ENCODE peak calls at places on chromosomes 7 and 10, in four cellular contexts. G is GM20000, P is osteocyte, Z is cardiac muscle cell. J is an unnamed sample.

GRCh38 chr7:151853896-151854807 is 22.8 kb downstream of the PRKAG2 start:
- DNase-seq in G (no peak), Z (peak; percentile 37), P (no peak), J (no peak)

GRCh38 chr7:82335927-82336326 is 107.7 kb downstream of the CACNA2D1 start:
- DNase-seq in Z (peak; percentile 18), G (no peak), P (no peak), J (no peak)

GRCh38 chr10:122162566-122163181 is 108.4 kb upstream of the BTBD16 start:
- DNase-seq in G (no peak), P (no peak), Z (no peak), J (no peak)

GRCh38 chr7:66153691-66154090 is 39.0 kb downstream of the CRCP start:
- DNase-seq in Z (no peak), P (no peak), G (no peak), J (no peak)

GRCh38 chr10:6010569-6010968 is 33.2 kb upstream of the IL15RA start:
- DNase-seq in Z (no peak), G (no peak), P (no peak), J (no peak)

GRCh38 chr7:132783824-132784223 is 207.6 kb upstream of the PLXNA4 start:
- DNase-seq in G (no peak), P (no peak), Z (no peak), J (no peak)

GRCh38 chr7:69531050-69531449 is 67.2 kb upstream of the AUTS2 start:
- DNase-seq in P (no peak), G (no peak), Z (no peak), J (no peak)

GRCh38 chr7:15916666-15917388 is 230.3 kb upstream of the MEOX2 start:
- DNase-seq in Z (no peak), G (no peak), P (no peak), J (no peak)

GRCh38 chr7:26060713-26061339 is 91.2 kb upstream of the NFE2L3 start:
- DNase-seq in Z (no peak), P (no peak), G (no peak), J (no peak)

GRCh38 chr7:22281481-22281880 is 75.5 kb downstream of the RAPGEF5 start:
- DNase-seq in G (no peak), P (no peak), Z (no peak), J (no peak)

GRCh38 chr7:140562921-140563600 is 77.6 kb downstream of the DENND2A start:
- DNase-seq in P (no peak), G (no peak), Z (no peak), J (no peak)

GRCh38 chr10:62852961-62853702 is 37.0 kb upstream of the EGR2 start:
- DNase-seq in G (no peak), Z (no peak), P (no peak), J (no peak)

GRCh38 chr7:20458483-20458882 is 127.8 kb downstream of the ITGB8 start:
- DNase-seq in G (no peak), Z (no peak), P (no peak), J (no peak)

GRCh38 chr7:102425639-102426267 is 7.6 kb upstream of the ORAI2 start:
- DNase-seq in G (peak; percentile 84), Z (no peak), P (no peak), J (no peak)

GRCh38 chr7:143492799-143493568 is 15.3 kb downstream of the TAS2R41 start:
- DNase-seq in P (no peak), Z (no peak), G (no peak), J (no peak)

GRCh38 chr7:79778786-79779382 is 325.4 kb upstream of the MAGI2 start:
- DNase-seq in G (no peak), P (no peak), Z (no peak), J (no peak)

GRCh38 chr7:151795168-151795754 is 81.7 kb downstream of the PRKAG2 start:
- DNase-seq in P (no peak), G (peak; percentile 59), Z (no peak), J (no peak)

GRCh38 chr10:115950320-115950719 is 322.7 kb downstream of the GFRA1 start:
- DNase-seq in P (no peak), G (no peak), Z (no peak), J (no peak)

GRCh38 chr10:89646833-89647570 is 2.0 kb upstream of the PANK1 start:
- DNase-seq in Z (no peak), G (no peak), P (no peak), J (no peak)

GRCh38 chr7:158016171-158017087 is 571.2 kb downstream of the PTPRN2 start:
- DNase-seq in G (no peak), Z (peak; percentile 25), P (no peak), J (peak; percentile 68)

GRCh38 chr10:44311563-44311905 is 73.4 kb downstream of the CXCL12 start:
- DNase-seq in P (peak; percentile 51), Z (no peak), G (no peak), J (no peak)

GRCh38 chr10:133544506-133544905 is 17.3 kb downstream of the CYP2E1 start:
- DNase-seq in P (no peak), G (no peak), Z (no peak), J (no peak)

GRCh38 chr7:82172896-82173295 is 270.7 kb downstream of the CACNA2D1 start:
- DNase-seq in P (no peak), G (no peak), Z (no peak), J (no peak)

GRCh38 chr10:83605783-83606182 is 533.5 kb upstream of the GHITM start:
- DNase-seq in G (no peak), P (no peak), Z (no peak), J (no peak)

GRCh38 chr10:83603708-83604107 is 535.6 kb upstream of the GHITM start:
- DNase-seq in G (peak; percentile 40), Z (no peak), P (no peak), J (no peak)

GRCh38 chr10:83612050-83612449 is 527.3 kb upstream of the GHITM start:
- DNase-seq in Z (no peak), P (no peak), G (no peak), J (no peak)

GRCh38 chr10:83606275-83606674 is 533.0 kb upstream of the GHITM start:
- DNase-seq in P (no peak), G (no peak), Z (peak; percentile 7), J (no peak)

GRCh38 chr10:83607959-83608745 is 531.2 kb upstream of the GHITM start:
- DNase-seq in Z (no peak), G (no peak), P (no peak), J (no peak)
- TF ChIP-seq CTCF in Z (no peak), G (no peak), P (no peak), J (peak; percentile 62)

GRCh38 chr7:112036071-112036470 is 170.1 kb downstream of the DOCK4 start:
- DNase-seq in Z (no peak), G (no peak), P (no peak), J (no peak)
- TF ChIP-seq CTCF in Z (no peak), G (no peak), P (no peak), J (no peak)

GRCh38 chr10:96321822-96322221 is 17.6 kb downstream of the DNTT start:
- DNase-seq in Z (no peak), G (no peak), P (no peak), J (no peak)
- TF ChIP-seq CTCF in Z (no peak), G (no peak), P (no peak), J (peak; percentile 16)

DNA sequence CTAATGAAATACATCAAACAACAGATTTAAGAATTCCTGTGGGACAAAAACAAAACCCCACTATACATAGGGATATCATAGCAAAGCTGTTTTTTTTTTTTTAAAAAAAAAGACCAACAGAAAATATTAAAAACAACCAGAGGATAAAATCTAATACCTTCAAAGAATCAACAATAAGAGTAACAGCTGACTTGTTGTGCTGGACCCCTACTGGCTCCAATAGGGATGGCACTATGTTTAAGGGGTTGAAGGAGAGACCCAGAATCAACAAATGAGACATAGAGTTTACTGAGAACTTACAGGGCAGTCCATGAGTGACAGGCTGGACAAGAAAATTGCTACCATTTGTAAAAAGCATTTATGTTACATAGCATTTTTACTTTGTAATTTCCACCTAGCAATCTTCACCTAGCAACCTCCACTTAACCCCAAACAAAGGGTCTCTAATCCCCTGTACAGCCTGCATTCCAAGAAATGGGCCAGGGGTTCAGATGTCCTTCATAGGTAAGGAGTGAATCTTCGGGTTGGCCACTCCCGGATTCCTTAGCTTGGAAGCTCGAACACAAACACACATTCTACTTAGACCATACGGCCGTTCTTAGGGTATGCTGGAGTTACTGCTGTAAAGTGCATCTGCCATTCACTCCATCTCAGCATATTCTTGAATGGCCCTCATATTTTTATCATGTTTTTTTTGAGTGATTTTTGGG is 25.8 kb downstream of the ASZ1 start:
- DNase-seq in P (no peak), Z (no peak), G (no peak), J (no peak)
- TF ChIP-seq CTCF in P (peak; percentile 28), Z (peak; percentile 36), G (no peak), J (peak; percentile 65)

DNA sequence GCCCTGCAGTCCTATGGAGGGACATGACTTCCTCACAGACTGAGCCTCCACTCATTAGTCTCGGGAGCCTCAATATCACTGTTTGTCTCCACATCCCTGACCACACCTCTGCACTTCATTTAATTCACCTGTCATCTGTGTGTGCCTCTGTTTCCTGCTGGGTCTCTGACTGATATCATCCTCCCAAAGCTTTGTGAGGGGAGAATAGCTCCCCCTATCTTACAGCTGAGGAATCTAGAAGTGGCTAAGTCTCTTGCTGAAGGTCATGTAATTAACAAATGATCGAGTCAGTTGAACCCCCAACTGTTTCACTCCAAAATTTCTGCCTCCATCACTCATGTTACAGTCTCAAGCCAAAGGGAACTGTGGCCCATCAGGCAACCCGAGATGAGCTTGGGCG is 5.5 kb upstream of the CPXM2 start:
- DNase-seq in G (no peak), P (no peak), Z (no peak), J (no peak)
- TF ChIP-seq CTCF in G (no peak), P (no peak), Z (peak; percentile 16), J (peak; percentile 49)

GRCh38 chr7:47744883-47745282 is 163.0 kb upstream of the TNS3 start:
- DNase-seq in P (peak; percentile 62), Z (no peak), G (no peak), J (no peak)
- TF ChIP-seq CTCF in P (no peak), Z (no peak), G (no peak), J (no peak)

GRCh38 chr7:121604627-121605296 is 208.7 kb upstream of the FAM3C start:
- DNase-seq in P (no peak), G (no peak), Z (no peak), J (no peak)

GRCh38 chr7:121609208-121609607 is 213.1 kb upstream of the FAM3C start:
- DNase-seq in P (no peak), G (no peak), Z (no peak), J (no peak)

GRCh38 chr7:121603886-121604285 is 207.8 kb upstream of the FAM3C start:
- DNase-seq in P (no peak), G (no peak), Z (no peak), J (no peak)

GRCh38 chr7:121608785-121609184 is 212.7 kb upstream of the FAM3C start:
- DNase-seq in Z (no peak), G (no peak), P (no peak), J (no peak)

GRCh38 chr7:121605297-121605640 is 209.2 kb upstream of the FAM3C start:
- DNase-seq in P (no peak), G (no peak), Z (peak; percentile 11), J (no peak)
- TF ChIP-seq CTCF in P (peak; percentile 33), G (no peak), Z (peak; percentile 32), J (peak; percentile 40)

GRCh38 chr7:86904949-86905834 is 154.3 kb downstream of the ELAPOR2 start:
- DNase-seq in G (peak; percentile 13), P (no peak), Z (no peak), J (no peak)
- TF ChIP-seq CTCF in G (peak; percentile 24), P (peak; percentile 67), Z (peak; percentile 62), J (peak; percentile 79)